ENCODE peak calls at places on chromosomes 4 and X, in six cellular contexts. P, V, W, X, K and O are unnamed samples.

GRCh38 chr4:16867827-16868226 is 30.6 kb downstream of the LDB2 start:
- DNase-seq in P (no peak), V (no peak), W (no peak), X (no peak), K (no peak), O (no peak)

GRCh38 chr4:112348488-112349158 is 51.5 kb downstream of the ALPK1 start:
- DNase-seq in P (no peak), V (no peak), W (no peak), X (peak; percentile 41), K (no peak), O (no peak)

GRCh38 chr4:120816385-120816784 is 106.1 kb downstream of the PRDM5 start:
- DNase-seq in P (no peak), V (no peak), W (no peak), X (no peak), K (no peak), O (no peak)

GRCh38 chrX:18360867-18361266 is 6.4 kb upstream of the SCML2 start:
- DNase-seq in P (no peak), V (no peak), W (no peak), X (no peak), K (no peak), O (no peak)

GRCh38 chr4:10584042-10584441 is 100.5 kb downstream of the CLNK start:
- DNase-seq in P (no peak), V (no peak), W (no peak), X (no peak), K (no peak), O (no peak)

GRCh38 chrX:98956014-98956413 is 1454.1 kb downstream of the PCDH19 start:
- DNase-seq in P (no peak), V (no peak), W (no peak), X (no peak), K (no peak), O (no peak)

GRCh38 chr4:155944516-155944915 is 9.2 kb downstream of the CTSO start:
- DNase-seq in P (no peak), V (no peak), W (no peak), X (no peak), K (no peak), O (no peak)

GRCh38 chr4:94419956-94420355 is 31.8 kb upstream of the PDLIM5 start:
- DNase-seq in P (no peak), V (no peak), W (no peak), X (no peak), K (no peak), O (no peak)

GRCh38 chr4:182738283-182739047 is 178.7 kb downstream of the DCTD start:
- DNase-seq in P (no peak), V (no peak), W (no peak), X (no peak), K (no peak), O (no peak)

GRCh38 chr4:158250321-158250720 is 40.0 kb downstream of the TMEM144 start:
- DNase-seq in P (no peak), V (peak; percentile 44), W (no peak), X (no peak), K (no peak), O (no peak)

GRCh38 chrX:115372026-115372610 is 82.6 kb downstream of the LUZP4 start:
- DNase-seq in P (no peak), V (no peak), W (no peak), X (no peak), K (no peak), O (no peak)

GRCh38 chr4:5079581-5079980 is 28.3 kb downstream of the STK32B start:
- DNase-seq in P (no peak), V (no peak), W (no peak), X (peak; percentile 6), K (no peak), O (no peak)

GRCh38 chr4:107247738-107248137 is 211.6 kb upstream of the DKK2 start:
- DNase-seq in P (no peak), V (no peak), W (no peak), X (no peak), K (no peak), O (no peak)

GRCh38 chrX:101657495-101657894 is 2.2 kb downstream of the ARMCX2 start:
- DNase-seq in P (no peak), V (no peak), W (no peak), X (no peak), K (no peak), O (no peak)

GRCh38 chr4:56743550-56743949 is 62.5 kb upstream of the HOPX start:
- DNase-seq in P (no peak), V (no peak), W (no peak), X (no peak), K (no peak), O (no peak)

GRCh38 chrX:36961590-36961989 is 46.6 kb upstream of the FAM47C start:
- DNase-seq in P (no peak), V (no peak), W (no peak), X (no peak), K (no peak), O (no peak)

GRCh38 chr4:11589676-11590075 is 161.0 kb upstream of the HS3ST1 start:
- DNase-seq in P (no peak), V (no peak), W (no peak), X (peak; percentile 15), K (no peak), O (no peak)